ENCODE peak calls at places on chromosomes 12 and 14, in four cellular contexts. One of them, this sample, is unnamed.
A peak's percentile ranks its signal among the peaks of the same experiment; 100 is the strongest.

GRCh38 chr12:3038166-3038565 is 39.0 kb upstream of the TSPAN9 start:
- DNase-seq in GM19239: no peak
- DNase-seq in lung: no peak
- DNase-seq in RCC 7860: no peak
- DNase-seq in this sample: no peak

GRCh38 chr12:92070054-92070863 is 75.4 kb downstream of the BTG1 start:
- DNase-seq in lung: no peak
- DNase-seq in GM19239: no peak
- DNase-seq in RCC 7860: peak; percentile 39
- DNase-seq in this sample: no peak

GRCh38 chr14:70624972-70625371 is 16.7 kb upstream of the TTC9 start:
- DNase-seq in GM19239: no peak
- DNase-seq in RCC 7860: no peak
- DNase-seq in lung: no peak
- DNase-seq in this sample: no peak

GRCh38 chr14:104681689-104682074 is 7.7 kb upstream of the INF2 start:
- DNase-seq in GM19239: no peak
- DNase-seq in RCC 7860: peak; percentile 65
- DNase-seq in lung: peak; percentile 84
- DNase-seq in this sample: peak; percentile 90

GRCh38 chr12:124673881-124674617 is 106.6 kb upstream of the NCOR2 start:
- DNase-seq in lung: no peak
- DNase-seq in RCC 7860: no peak
- DNase-seq in GM19239: no peak
- DNase-seq in this sample: no peak

GRCh38 chr14:102824832-102825231 is 47.6 kb downstream of the TRAF3 start:
- DNase-seq in RCC 7860: peak; percentile 73
- DNase-seq in lung: no peak
- DNase-seq in GM19239: no peak
- DNase-seq in this sample: peak; percentile 17

GRCh38 chr14:101707285-101707842 is 54.1 kb upstream of the PPP2R5C start:
- DNase-seq in lung: peak; percentile 63
- DNase-seq in GM19239: peak; percentile 65
- DNase-seq in RCC 7860: peak; percentile 53
- DNase-seq in this sample: peak; percentile 71

GRCh38 chr14:80211143-80212024 is at the start of gene DIO2:
- DNase-seq in RCC 7860: no peak
- DNase-seq in lung: no peak
- DNase-seq in GM19239: no peak
- DNase-seq in this sample: peak; percentile 48

GRCh38 chr12:76633415-76633814 is 73.8 kb upstream of the OSBPL8 start:
- DNase-seq in RCC 7860: no peak
- DNase-seq in GM19239: no peak
- DNase-seq in lung: no peak
- DNase-seq in this sample: no peak

GRCh38 chr12:54608156-54608555 is 19.7 kb upstream of the PPP1R1A start:
- DNase-seq in lung: no peak
- DNase-seq in GM19239: no peak
- DNase-seq in RCC 7860: no peak
- DNase-seq in this sample: no peak

GRCh38 chr14:44204061-44204815 is 302.8 kb downstream of the FSCB start:
- DNase-seq in lung: no peak
- DNase-seq in GM19239: no peak
- DNase-seq in RCC 7860: peak; percentile 16
- DNase-seq in this sample: peak; percentile 31

GRCh38 chr12:124359671-124360581 is 65.0 kb downstream of the RFLNA start:
- DNase-seq in GM19239: no peak
- DNase-seq in lung: peak; percentile 73
- DNase-seq in RCC 7860: no peak
- DNase-seq in this sample: no peak

GRCh38 chr12:55847033-55847432 is 4.3 kb upstream of the MMP19 start:
- DNase-seq in RCC 7860: no peak
- DNase-seq in lung: no peak
- DNase-seq in GM19239: no peak
- DNase-seq in this sample: peak; percentile 35

GRCh38 chr12:62684586-62685295 is 218.1 kb downstream of the MON2 start:
- DNase-seq in lung: peak; percentile 36
- DNase-seq in RCC 7860: no peak
- DNase-seq in GM19239: no peak
- DNase-seq in this sample: no peak

GRCh38 chr12:121110211-121110940 is 22.3 kb upstream of the P2RX7 start:
- DNase-seq in RCC 7860: peak; percentile 41
- DNase-seq in GM19239: peak; percentile 62
- DNase-seq in lung: peak; percentile 54
- DNase-seq in this sample: peak; percentile 64

GRCh38 chr12:62263956-62264355 is 3.8 kb downstream of the USP15 start:
- DNase-seq in lung: no peak
- DNase-seq in GM19239: no peak
- DNase-seq in RCC 7860: no peak
- DNase-seq in this sample: no peak

This sample was measured in A172.